ENCODE peak calls at places on chromosomes 6 and 20, in eight cellular contexts. F, S, Q, P, T, E, A and R are unnamed samples.

GRCh38 chr20:49297605-49298530 is 20.0 kb upstream of the ZNFX1 start:
- DNase-seq in Q (no peak), A (no peak), E (peak; percentile 76), P (no peak), T (no peak), F (no peak), S (no peak), R (no peak)

GRCh38 chr6:133348846-133349245 is 107.7 kb downstream of the EYA4 start:
- DNase-seq in E (no peak), T (no peak), P (no peak), F (no peak), S (no peak), Q (no peak), A (no peak), R (no peak)

GRCh38 chr20:4038047-4038459 is 22.7 kb upstream of the RNF24 start:
- DNase-seq in F (peak; percentile 68), E (peak; percentile 99), T (peak; percentile 24), P (peak; percentile 54), Q (peak; percentile 70), S (peak; percentile 82), A (peak; percentile 74), R (no peak)

GRCh38 chr6:19851273-19852089 is 14.3 kb downstream of the ID4 start:
- DNase-seq in S (peak; percentile 83), Q (no peak), A (peak; percentile 90), T (peak; percentile 87), F (no peak), P (no peak), E (no peak), R (peak; percentile 80)

GRCh38 chr20:63057133-63058117 is 50.7 kb upstream of the BHLHE23 start:
- DNase-seq in S (peak; percentile 5), E (no peak), Q (no peak), A (peak; percentile 29), T (no peak), F (no peak), P (no peak), R (no peak)

GRCh38 chr6:138818496-138819194 is 22.8 kb downstream of the ECT2L start:
- DNase-seq in E (peak; percentile 8), T (no peak), Q (no peak), S (no peak), P (no peak), A (no peak), F (no peak), R (no peak)

GRCh38 chr6:157761331-157761921 is 61.6 kb upstream of the SNX9 start:
- DNase-seq in P (no peak), S (peak; percentile 83), F (no peak), T (no peak), A (peak; percentile 74), E (peak; percentile 68), Q (no peak), R (no peak)

GRCh38 chr20:13199279-13199678 is 21.8 kb upstream of the ISM1 start:
- DNase-seq in T (no peak), S (no peak), F (no peak), E (no peak), Q (no peak), P (no peak), A (no peak), R (no peak)

GRCh38 chr6:19723533-19723932 is 113.6 kb upstream of the ID4 start:
- DNase-seq in P (no peak), T (peak; percentile 17), Q (no peak), A (peak; percentile 70), F (no peak), E (no peak), S (peak; percentile 91), R (no peak)

GRCh38 chr6:106974337-106974998 is at the start of gene CD24:
- DNase-seq in F (no peak), E (peak; percentile 14), Q (no peak), S (no peak), P (peak; percentile 75), T (no peak), A (no peak), R (peak; percentile 92)

GRCh38 chr20:63953764-63954429 is 2.3 kb downstream of the UCKL1 start:
- DNase-seq in A (no peak), E (no peak), S (no peak), T (no peak), Q (no peak), F (no peak), P (no peak), R (no peak)

GRCh38 chr6:29112135-29112534 is 4.3 kb downstream of the OR2J3 start:
- DNase-seq in F (no peak), S (no peak), A (no peak), Q (no peak), T (no peak), P (no peak), E (peak; percentile 10), R (no peak)

GRCh38 chr6:140542858-140543257 is 1168.4 kb upstream of the CITED2 start:
- DNase-seq in E (no peak), F (no peak), S (no peak), A (no peak), P (no peak), T (no peak), Q (no peak), R (no peak)

GRCh38 chr20:11124849-11125505 is 451.2 kb upstream of the JAG1 start:
- DNase-seq in E (no peak), A (no peak), Q (no peak), S (peak; percentile 48), P (no peak), T (no peak), F (no peak), R (no peak)

GRCh38 chr20:17967595-17968365 is 814 bp downstream of the SNX5 start:
- DNase-seq in Q (no peak), P (no peak), A (peak; percentile 62), S (peak; percentile 84), T (no peak), F (no peak), E (peak; percentile 63), R (no peak)

GRCh38 chr20:40323411-40323810 is 365.6 kb downstream of the MAFB start:
- DNase-seq in S (no peak), T (peak; percentile 97), P (peak; percentile 29), F (no peak), Q (no peak), A (no peak), E (no peak), R (no peak)

GRCh38 chr20:38990728-38991127 is 28.6 kb downstream of the DHX35 start:
- DNase-seq in F (no peak), A (no peak), E (no peak), T (no peak), P (no peak), S (no peak), Q (no peak), R (no peak)

GRCh38 chr6:84052204-84052882 is 18.8 kb downstream of the MRAP2 start:
- DNase-seq in P (no peak), F (peak; percentile 80), A (peak; percentile 70), Q (peak; percentile 77), S (peak; percentile 34), E (no peak), T (peak; percentile 88), R (peak; percentile 52)

GRCh38 chr6:33420493-33421343 is 853 bp downstream of the SYNGAP1 start:
- DNase-seq in E (no peak), T (peak; percentile 45), Q (no peak), A (no peak), F (no peak), S (no peak), P (no peak), R (no peak)

GRCh38 chr6:19536838-19537237 is 300.3 kb upstream of the ID4 start:
- DNase-seq in T (no peak), A (no peak), E (no peak), P (no peak), S (no peak), F (no peak), Q (no peak), R (no peak)

GRCh38 chr20:38221041-38221589 is 39.4 kb downstream of the KIAA1755 start:
- DNase-seq in F (peak; percentile 67), A (peak; percentile 64), E (peak; percentile 54), S (peak; percentile 59), T (peak; percentile 77), P (peak; percentile 68), Q (peak; percentile 82), R (peak; percentile 94)

GRCh38 chr6:41896280-41896679 is 1.1 kb upstream of the USP49 start:
- DNase-seq in P (no peak), T (no peak), S (no peak), A (no peak), E (no peak), Q (no peak), F (no peak), R (no peak)
- H3K4me3 ChIP-seq in P (peak overlapping the region; percentile 81), T (peak overlapping the region; percentile 77), S (peak overlapping the region; percentile 78), A (peak overlapping the region; percentile 71), E (peak overlapping the region; percentile 97), Q (peak overlapping the region; percentile 81), F (peak overlapping the region; percentile 82), R (peak overlapping the region; percentile 94)

DNA sequence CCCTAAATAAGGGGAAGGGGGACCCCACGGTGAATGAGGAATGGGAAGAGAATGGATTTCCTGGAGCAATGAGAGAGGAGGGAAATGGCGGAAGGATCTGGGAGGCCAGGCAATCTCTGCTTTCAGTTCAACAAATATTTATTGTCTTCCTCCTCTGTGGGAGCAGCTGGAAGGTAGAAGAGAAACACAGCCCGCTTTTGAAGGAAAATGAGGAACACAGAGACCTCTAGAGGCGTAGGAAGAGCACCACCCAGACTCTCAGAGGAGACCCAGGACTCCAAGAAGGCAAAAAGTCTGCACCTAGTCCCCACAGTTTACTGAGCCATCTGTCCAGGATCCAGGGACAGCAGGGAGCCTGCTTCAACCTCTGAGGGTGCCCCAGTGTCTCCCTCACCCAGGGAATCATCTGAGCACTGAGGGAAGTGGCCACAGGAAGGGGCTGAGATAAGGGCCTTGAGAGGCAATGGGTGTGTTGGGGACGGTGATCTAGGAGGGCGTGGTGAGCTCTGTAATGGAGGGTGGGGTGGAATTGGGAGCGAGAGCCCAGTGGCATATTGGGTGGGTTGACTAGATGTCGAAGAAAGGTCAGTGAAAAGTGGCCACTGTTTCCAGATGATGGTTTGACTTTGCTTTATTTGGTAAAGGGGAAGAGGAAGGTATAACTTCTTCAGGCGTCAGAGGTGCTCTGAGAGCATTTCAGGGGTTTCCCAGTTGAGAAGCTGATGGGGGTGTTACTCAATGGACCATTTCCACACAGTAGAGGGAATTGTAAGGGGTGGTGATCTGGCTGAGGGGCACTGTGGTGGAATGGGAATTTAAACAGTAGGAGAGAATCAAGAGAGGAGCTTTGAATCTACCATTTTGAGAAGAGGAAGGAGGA is 610 bp downstream of the PSORS1C1 start:
- DNase-seq in S (peak; percentile 56), Q (no peak), E (peak; percentile 28), P (no peak), T (peak; percentile 64), F (no peak), A (peak; percentile 60), R (no peak)
- H3K4me3 ChIP-seq in S (no peak overlapping the region), Q (no peak overlapping the region), E (no peak overlapping the region), P (no peak overlapping the region), T (no peak overlapping the region), F (peak overlapping the region; percentile 52), A (peak overlapping the region; percentile 40), R (peak overlapping the region; percentile 37)

GRCh38 chr6:37008484-37009186 is 3.2 kb downstream of the FGD2 start:
- DNase-seq in S (no peak), A (no peak), P (no peak), F (no peak), Q (peak; percentile 42), T (no peak), E (no peak), R (no peak)
- H3K4me3 ChIP-seq in S (no peak overlapping the region), A (no peak overlapping the region), P (no peak overlapping the region), F (no peak overlapping the region), Q (no peak overlapping the region), T (no peak overlapping the region), E (no peak overlapping the region), R (no peak overlapping the region)

DNA sequence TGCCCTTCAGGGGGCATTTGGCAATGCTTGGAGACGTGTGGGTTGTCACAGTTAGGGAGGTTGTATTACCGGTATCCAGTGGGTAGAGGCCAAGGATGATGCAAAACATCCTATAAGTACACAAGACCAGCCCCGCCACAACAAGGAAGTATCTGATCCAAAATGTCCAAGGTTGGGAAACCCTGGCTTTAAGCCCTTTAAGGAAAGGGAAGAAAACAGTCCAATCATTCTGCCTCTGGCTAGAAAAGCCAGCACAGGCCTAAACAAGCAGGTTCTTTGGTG is 3.6 kb upstream of the ZMYND8 start:
- DNase-seq in P (peak; percentile 46), F (no peak), T (no peak), S (peak; percentile 73), A (peak; percentile 93), E (no peak), Q (no peak), R (no peak)
- H3K4me3 ChIP-seq in P (no peak overlapping the region), F (peak overlapping the region; percentile 56), T (no peak overlapping the region), S (no peak overlapping the region), A (peak overlapping the region; percentile 22), E (no peak overlapping the region), Q (peak overlapping the region; percentile 61), R (no peak overlapping the region)